ENCODE peak calls at places on chromosomes 7 and 10, in six cellular contexts. One of them, this sample, is unnamed.

GRCh38 chr10:126397166-126397565 is 8.9 kb upstream of the ADAM12 start:
- DNase-seq in RPMI8226: no peak
- DNase-seq in endothelial cell of umbilical vein: no peak
- DNase-seq in A172: no peak
- DNase-seq in HEK293T: no peak
- DNase-seq in tibial artery: no peak
- DNase-seq in this sample: no peak

GRCh38 chr7:39811161-39811614 is 138.9 kb upstream of the CDK13 start:
- DNase-seq in A172: peak
- DNase-seq in HEK293T: peak
- DNase-seq in endothelial cell of umbilical vein: no peak
- DNase-seq in RPMI8226: no peak
- DNase-seq in tibial artery: no peak
- DNase-seq in this sample: peak

GRCh38 chr7:131068604-131069021 is 259.1 kb upstream of the MKLN1 start:
- DNase-seq in endothelial cell of umbilical vein: no peak
- DNase-seq in tibial artery: no peak
- DNase-seq in RPMI8226: no peak
- DNase-seq in A172: no peak
- DNase-seq in HEK293T: no peak
- DNase-seq in this sample: no peak

GRCh38 chr10:101453791-101454718 is 100.1 kb downstream of the BTRC start:
- DNase-seq in HEK293T: no peak
- DNase-seq in tibial artery: no peak
- DNase-seq in endothelial cell of umbilical vein: no peak
- DNase-seq in A172: peak
- DNase-seq in RPMI8226: no peak
- DNase-seq in this sample: peak

GRCh38 chr7:51606601-51607154 is 290.1 kb upstream of the COBL start:
- DNase-seq in HEK293T: peak
- DNase-seq in endothelial cell of umbilical vein: no peak
- DNase-seq in tibial artery: no peak
- DNase-seq in RPMI8226: no peak
- DNase-seq in A172: peak
- DNase-seq in this sample: no peak

GRCh38 chr7:159117366-159118219 is 27.1 kb downstream of the VIPR2 start:
- DNase-seq in A172: no peak
- DNase-seq in tibial artery: no peak
- DNase-seq in RPMI8226: peak
- DNase-seq in endothelial cell of umbilical vein: no peak
- DNase-seq in HEK293T: no peak
- DNase-seq in this sample: no peak

GRCh38 chr10:22475857-22476600 is 130.7 kb downstream of the SPAG6 start:
- DNase-seq in HEK293T: no peak
- DNase-seq in endothelial cell of umbilical vein: no peak
- DNase-seq in tibial artery: no peak
- DNase-seq in RPMI8226: no peak
- DNase-seq in A172: no peak
- DNase-seq in this sample: no peak

GRCh38 chr7:2510909-2511768 is 8.4 kb upstream of the LFNG start:
- DNase-seq in RPMI8226: no peak
- DNase-seq in tibial artery: no peak
- DNase-seq in A172: peak
- DNase-seq in endothelial cell of umbilical vein: peak
- DNase-seq in HEK293T: no peak
- DNase-seq in this sample: no peak

GRCh38 chr10:132238371-132239125 is 51.8 kb downstream of the DPYSL4 start:
- DNase-seq in A172: no peak
- DNase-seq in HEK293T: no peak
- DNase-seq in tibial artery: no peak
- DNase-seq in RPMI8226: no peak
- DNase-seq in endothelial cell of umbilical vein: no peak
- DNase-seq in this sample: no peak

GRCh38 chr7:110186334-110186733 is 904.6 kb upstream of the LRRN3 start:
- DNase-seq in A172: no peak
- DNase-seq in tibial artery: no peak
- DNase-seq in RPMI8226: no peak
- DNase-seq in endothelial cell of umbilical vein: no peak
- DNase-seq in HEK293T: no peak
- DNase-seq in this sample: no peak

GRCh38 chr7:16727736-16728135 is 25.8 kb upstream of the TSPAN13 start:
- DNase-seq in A172: no peak
- DNase-seq in RPMI8226: no peak
- DNase-seq in HEK293T: no peak
- DNase-seq in tibial artery: no peak
- DNase-seq in endothelial cell of umbilical vein: no peak
- DNase-seq in this sample: no peak

GRCh38 chr7:24978837-24979469 is 1.0 kb downstream of the OSBPL3 start:
- DNase-seq in RPMI8226: no peak
- DNase-seq in HEK293T: no peak
- DNase-seq in tibial artery: no peak
- DNase-seq in endothelial cell of umbilical vein: no peak
- DNase-seq in A172: no peak
- DNase-seq in this sample: peak

GRCh38 chr10:46515402-46516192 is 40.9 kb downstream of the GPRIN2 start:
- DNase-seq in endothelial cell of umbilical vein: no peak
- DNase-seq in A172: no peak
- DNase-seq in RPMI8226: no peak
- DNase-seq in HEK293T: no peak
- DNase-seq in tibial artery: no peak
- DNase-seq in this sample: no peak

GRCh38 chr7:94307399-94308048 is 87.2 kb upstream of the COL1A2 start:
- DNase-seq in endothelial cell of umbilical vein: no peak
- DNase-seq in RPMI8226: no peak
- DNase-seq in A172: no peak
- DNase-seq in tibial artery: no peak
- DNase-seq in HEK293T: no peak
- DNase-seq in this sample: no peak

GRCh38 chr10:93309062-93309461 is 173.1 kb downstream of the MYOF start:
- DNase-seq in RPMI8226: no peak
- DNase-seq in HEK293T: no peak
- DNase-seq in tibial artery: no peak
- DNase-seq in A172: peak
- DNase-seq in endothelial cell of umbilical vein: no peak
- DNase-seq in this sample: peak